ENCODE peak calls at places on chromosome 20, in seven cellular contexts. One of them, this sample, is unnamed.
A peak's percentile ranks its signal among the peaks of the same experiment; 100 is the strongest.

GRCh38 chr20:23141450-23142161 is 55.5 kb upstream of the CD93 start:
- DNase-seq in A549: no peak
- DNase-seq in stomach: no peak
- DNase-seq in uterus: no peak
- DNase-seq in suprapubic skin: peak; percentile 23
- DNase-seq in adrenal gland: peak; percentile 54
- DNase-seq in gastrocnemius medialis: no peak
- DNase-seq in this sample: no peak

GRCh38 chr20:52948491-52948890 is 23.7 kb upstream of the TSHZ2 start:
- DNase-seq in A549: no peak
- DNase-seq in stomach: no peak
- DNase-seq in uterus: no peak
- DNase-seq in suprapubic skin: no peak
- DNase-seq in adrenal gland: no peak
- DNase-seq in gastrocnemius medialis: no peak
- DNase-seq in this sample: no peak

GRCh38 chr20:19880256-19881079 is 122.4 kb downstream of the RIN2 start:
- DNase-seq in A549: peak; percentile 97
- DNase-seq in stomach: no peak
- DNase-seq in uterus: no peak
- DNase-seq in suprapubic skin: no peak
- DNase-seq in adrenal gland: no peak
- DNase-seq in gastrocnemius medialis: no peak
- DNase-seq in this sample: no peak

GRCh38 chr20:58852559-58853271 is at the start of gene GNAS:
- DNase-seq in A549: peak; percentile 62
- DNase-seq in stomach: no peak
- DNase-seq in uterus: peak; percentile 42
- DNase-seq in suprapubic skin: no peak
- DNase-seq in adrenal gland: peak; percentile 40
- DNase-seq in gastrocnemius medialis: no peak
- DNase-seq in this sample: no peak

GRCh38 chr20:47274449-47275108 is 81.9 kb downstream of the ZMYND8 start:
- DNase-seq in A549: peak; percentile 87
- DNase-seq in stomach: no peak
- DNase-seq in uterus: no peak
- DNase-seq in suprapubic skin: no peak
- DNase-seq in adrenal gland: no peak
- DNase-seq in gastrocnemius medialis: no peak
- DNase-seq in this sample: peak; percentile 53

GRCh38 chr20:9342651-9343050 is 171.7 kb upstream of the LAMP5 start:
- DNase-seq in A549: no peak
- DNase-seq in stomach: no peak
- DNase-seq in uterus: no peak
- DNase-seq in suprapubic skin: no peak
- DNase-seq in adrenal gland: no peak
- DNase-seq in gastrocnemius medialis: no peak
- DNase-seq in this sample: no peak

GRCh38 chr20:62066339-62066982 is 780 bp upstream of the TAF4 start:
- DNase-seq in A549: peak; percentile 61
- DNase-seq in stomach: peak; percentile 57
- DNase-seq in uterus: peak; percentile 39
- DNase-seq in suprapubic skin: no peak
- DNase-seq in adrenal gland: peak; percentile 60
- DNase-seq in gastrocnemius medialis: no peak
- DNase-seq in this sample: peak; percentile 91

GRCh38 chr20:46934746-46935283 is 40.2 kb downstream of the EYA2 start:
- DNase-seq in A549: no peak
- DNase-seq in stomach: no peak
- DNase-seq in uterus: no peak
- DNase-seq in suprapubic skin: no peak
- DNase-seq in adrenal gland: no peak
- DNase-seq in gastrocnemius medialis: no peak
- DNase-seq in this sample: peak; percentile 40

GRCh38 chr20:634526-634925 is 18.5 kb downstream of the SRXN1 start:
- DNase-seq in A549: no peak
- DNase-seq in stomach: no peak
- DNase-seq in uterus: no peak
- DNase-seq in suprapubic skin: no peak
- DNase-seq in adrenal gland: no peak
- DNase-seq in gastrocnemius medialis: no peak
- DNase-seq in this sample: no peak

GRCh38 chr20:63940071-63940471 is 16.1 kb downstream of the UCKL1 start:
- DNase-seq in A549: no peak
- DNase-seq in stomach: no peak
- DNase-seq in uterus: no peak
- DNase-seq in suprapubic skin: no peak
- DNase-seq in adrenal gland: no peak
- DNase-seq in gastrocnemius medialis: no peak
- DNase-seq in this sample: no peak

GRCh38 chr20:22729180-22729579 is 144.8 kb upstream of the FOXA2 start:
- DNase-seq in A549: peak; percentile 36
- DNase-seq in stomach: no peak
- DNase-seq in uterus: no peak
- DNase-seq in suprapubic skin: no peak
- DNase-seq in adrenal gland: no peak
- DNase-seq in gastrocnemius medialis: no peak
- DNase-seq in this sample: no peak

GRCh38 chr20:43666376-43667328 is at the start of gene MYBL2:
- DNase-seq in A549: peak; percentile 70
- DNase-seq in stomach: peak; percentile 66
- DNase-seq in uterus: no peak
- DNase-seq in suprapubic skin: no peak
- DNase-seq in adrenal gland: peak; percentile 40
- DNase-seq in gastrocnemius medialis: no peak
- DNase-seq in this sample: no peak

DNA sequence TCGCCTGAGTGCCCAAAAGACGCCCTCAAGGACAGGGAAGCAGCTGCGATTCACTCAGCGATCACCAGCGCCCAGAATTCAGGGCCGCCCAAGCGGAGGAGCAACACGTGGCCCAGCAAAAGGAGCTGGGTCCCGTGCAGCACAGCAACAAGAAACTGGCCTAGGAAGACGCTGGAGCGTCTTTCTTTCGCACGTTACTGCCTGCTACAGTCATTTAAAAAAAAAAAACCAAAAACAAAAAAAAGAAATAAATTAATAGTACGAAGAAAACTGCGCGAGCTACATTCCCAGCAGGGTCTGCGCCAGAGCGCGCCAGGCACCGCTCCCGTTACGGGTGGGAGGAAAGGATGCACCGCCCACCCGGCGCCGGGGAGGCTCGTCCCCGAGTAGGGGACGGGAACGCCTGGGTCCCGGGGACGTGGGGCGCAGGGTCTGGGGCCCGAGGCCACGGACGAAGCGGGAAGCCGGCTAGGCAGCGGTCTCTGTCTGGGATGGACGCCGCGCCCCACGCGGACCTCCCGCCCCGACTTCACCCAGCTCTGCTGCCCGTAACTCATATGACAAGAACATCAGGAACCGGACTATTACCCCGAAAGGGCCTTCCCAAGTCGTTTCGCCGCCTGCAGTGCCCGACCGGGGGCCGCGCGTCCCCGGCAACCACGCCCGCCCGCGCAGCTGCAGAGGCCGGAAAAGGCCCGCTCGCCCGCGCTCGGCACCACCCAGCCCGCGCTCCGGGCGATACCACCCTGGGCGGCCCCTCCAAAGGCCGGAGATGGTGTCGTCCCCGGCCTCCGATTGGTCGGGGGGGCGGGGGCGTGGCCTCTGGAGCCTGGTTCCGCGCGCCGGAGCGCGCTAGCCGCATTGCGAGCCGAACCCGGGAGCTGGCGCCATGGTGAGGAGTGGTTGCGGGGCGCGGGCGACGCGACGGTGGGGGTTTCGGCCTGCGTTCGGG is at the start of gene NOP56:
- DNase-seq in A549: peak; percentile 97
- DNase-seq in stomach: peak; percentile 92
- DNase-seq in uterus: peak; percentile 87
- DNase-seq in suprapubic skin: peak; percentile 91
- DNase-seq in adrenal gland: peak; percentile 93
- DNase-seq in gastrocnemius medialis: peak; percentile 81
- DNase-seq in this sample: peak; percentile 86
- TF ChIP-seq POLR2A in A549: peak; percentile 99
- TF ChIP-seq POLR2A in stomach: no peak
- TF ChIP-seq POLR2A in uterus: peak; percentile 84
- TF ChIP-seq POLR2A in suprapubic skin: peak; percentile 38
- TF ChIP-seq POLR2A in adrenal gland: peak; percentile 94
- TF ChIP-seq POLR2A in gastrocnemius medialis: peak; percentile 84
- TF ChIP-seq POLR2A in this sample: no peak

GRCh38 chr20:44714102-44714700 is 968 bp upstream of the CCN5 start:
- DNase-seq in A549: no peak
- DNase-seq in stomach: peak; percentile 44
- DNase-seq in uterus: no peak
- DNase-seq in suprapubic skin: no peak
- DNase-seq in adrenal gland: no peak
- DNase-seq in gastrocnemius medialis: peak; percentile 65
- DNase-seq in this sample: no peak

GRCh38 chr20:44717986-44718385 is 2.8 kb downstream of the CCN5 start:
- DNase-seq in A549: peak; percentile 55
- DNase-seq in stomach: no peak
- DNase-seq in uterus: no peak
- DNase-seq in suprapubic skin: no peak
- DNase-seq in adrenal gland: no peak
- DNase-seq in gastrocnemius medialis: no peak
- DNase-seq in this sample: no peak

GRCh38 chr20:44714701-44715494 is at the start of gene CCN5:
- DNase-seq in A549: peak; percentile 79
- DNase-seq in stomach: peak; percentile 93
- DNase-seq in uterus: peak; percentile 74
- DNase-seq in suprapubic skin: peak; percentile 94
- DNase-seq in adrenal gland: peak; percentile 85
- DNase-seq in gastrocnemius medialis: peak; percentile 73
- DNase-seq in this sample: peak; percentile 83

GRCh38 chr20:44716309-44717106 is 1.3 kb downstream of the CCN5 start:
- DNase-seq in A549: no peak
- DNase-seq in stomach: no peak
- DNase-seq in uterus: no peak
- DNase-seq in suprapubic skin: no peak
- DNase-seq in adrenal gland: no peak
- DNase-seq in gastrocnemius medialis: no peak
- DNase-seq in this sample: no peak

DNA sequence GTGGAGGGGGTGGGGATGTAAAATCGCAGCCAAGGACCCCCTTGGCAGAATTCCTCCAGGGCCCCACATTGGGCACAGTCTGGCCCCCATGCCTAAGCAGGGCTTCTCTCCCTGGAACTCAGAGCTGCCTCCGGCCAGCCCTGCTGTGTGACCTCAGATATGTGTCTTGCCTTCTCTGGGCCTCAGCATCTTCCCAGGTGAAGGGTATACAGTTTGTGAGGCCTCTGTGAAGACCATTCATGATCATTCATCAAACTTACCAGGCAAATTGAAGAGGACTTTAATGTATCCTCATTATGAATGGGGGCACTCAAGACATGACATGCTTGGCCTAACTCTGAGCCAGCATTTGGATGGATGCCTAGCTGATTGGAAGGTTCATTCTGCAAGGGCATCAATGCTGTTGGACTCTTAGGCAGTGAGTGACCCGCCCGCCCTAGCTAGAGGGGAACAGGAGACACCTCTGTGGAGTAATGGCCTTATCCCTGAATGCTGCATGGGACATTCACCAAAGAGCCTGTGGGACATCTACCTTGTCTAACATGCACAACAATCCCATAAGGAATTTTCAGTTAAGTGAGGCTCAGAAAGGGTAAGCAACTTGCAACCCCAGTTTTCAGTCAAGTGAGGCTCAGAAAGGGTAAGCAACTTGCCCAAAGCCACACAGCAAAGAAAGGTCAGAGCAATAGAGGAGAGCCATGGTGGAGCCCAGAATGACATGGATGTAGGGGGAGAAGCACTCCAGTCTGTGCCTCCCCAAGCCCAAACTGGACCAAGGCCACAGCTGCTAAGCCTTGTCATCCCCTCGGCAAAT is 533 bp downstream of the CCN5 start:
- DNase-seq in A549: no peak
- DNase-seq in stomach: no peak
- DNase-seq in uterus: no peak
- DNase-seq in suprapubic skin: no peak
- DNase-seq in adrenal gland: no peak
- DNase-seq in gastrocnemius medialis: no peak
- DNase-seq in this sample: no peak
- H3K4me3 ChIP-seq in A549: peak overlapping the region; percentile 18
- H3K4me3 ChIP-seq in stomach: no peak overlapping the region
- H3K4me3 ChIP-seq in uterus: peak overlapping the region; percentile 15
- H3K4me3 ChIP-seq in suprapubic skin: peak overlapping the region; percentile 49
- H3K4me3 ChIP-seq in adrenal gland: peak overlapping the region; percentile 4
- H3K4me3 ChIP-seq in gastrocnemius medialis: peak overlapping the region; percentile 31
- H3K4me3 ChIP-seq in this sample: peak overlapping the region; percentile 33

GRCh38 chr20:49501917-49502316 is 19.4 kb upstream of the KCNB1 start:
- DNase-seq in A549: peak; percentile 60
- DNase-seq in stomach: no peak
- DNase-seq in uterus: no peak
- DNase-seq in suprapubic skin: no peak
- DNase-seq in adrenal gland: no peak
- DNase-seq in gastrocnemius medialis: no peak
- DNase-seq in this sample: no peak

GRCh38 chr20:49508435-49509199 is 26.1 kb upstream of the KCNB1 start:
- DNase-seq in A549: peak; percentile 52
- DNase-seq in stomach: no peak
- DNase-seq in uterus: no peak
- DNase-seq in suprapubic skin: no peak
- DNase-seq in adrenal gland: no peak
- DNase-seq in gastrocnemius medialis: no peak
- DNase-seq in this sample: no peak

GRCh38 chr20:49507741-49508434 is 25.4 kb upstream of the KCNB1 start:
- DNase-seq in A549: no peak
- DNase-seq in stomach: no peak
- DNase-seq in uterus: no peak
- DNase-seq in suprapubic skin: no peak
- DNase-seq in adrenal gland: no peak
- DNase-seq in gastrocnemius medialis: peak; percentile 76
- DNase-seq in this sample: no peak

GRCh38 chr20:49510562-49511117 is 28.2 kb upstream of the KCNB1 start:
- DNase-seq in A549: no peak
- DNase-seq in stomach: no peak
- DNase-seq in uterus: peak; percentile 91
- DNase-seq in suprapubic skin: peak; percentile 88
- DNase-seq in adrenal gland: no peak
- DNase-seq in gastrocnemius medialis: peak; percentile 64
- DNase-seq in this sample: peak; percentile 92

GRCh38 chr20:49505518-49505917 is 23.1 kb upstream of the KCNB1 start:
- DNase-seq in A549: no peak
- DNase-seq in stomach: no peak
- DNase-seq in uterus: peak; percentile 58
- DNase-seq in suprapubic skin: no peak
- DNase-seq in adrenal gland: peak; percentile 35
- DNase-seq in gastrocnemius medialis: no peak
- DNase-seq in this sample: no peak
- TF ChIP-seq POLR2A in A549: no peak
- TF ChIP-seq POLR2A in stomach: no peak
- TF ChIP-seq POLR2A in uterus: no peak
- TF ChIP-seq POLR2A in suprapubic skin: no peak
- TF ChIP-seq POLR2A in adrenal gland: no peak
- TF ChIP-seq POLR2A in gastrocnemius medialis: no peak
- TF ChIP-seq POLR2A in this sample: no peak

DNA sequence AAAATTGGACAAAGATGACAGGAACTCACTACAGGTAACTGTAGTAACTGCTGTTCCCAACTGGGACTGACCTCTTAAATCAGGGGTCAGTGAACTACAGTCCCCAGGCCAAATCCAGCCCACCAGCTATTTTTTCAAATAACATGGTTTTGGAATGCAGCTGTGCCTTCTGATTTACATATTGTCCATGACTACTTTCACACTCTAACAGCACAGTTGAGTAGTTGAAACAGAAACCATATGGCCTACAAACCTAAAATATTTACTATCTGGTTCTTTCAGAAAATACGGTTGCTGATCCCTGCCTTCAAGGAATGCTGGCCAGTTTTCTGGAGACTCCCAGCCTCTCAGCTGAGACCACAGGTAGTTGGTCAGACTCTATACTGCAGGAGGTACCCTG is 196.9 kb upstream of the PRND start:
- DNase-seq in A549: no peak
- DNase-seq in stomach: no peak
- DNase-seq in uterus: no peak
- DNase-seq in suprapubic skin: no peak
- DNase-seq in adrenal gland: no peak
- DNase-seq in gastrocnemius medialis: no peak
- DNase-seq in this sample: no peak
- H3K4me3 ChIP-seq in A549: no peak overlapping the region
- H3K4me3 ChIP-seq in stomach: no peak overlapping the region
- H3K4me3 ChIP-seq in uterus: no peak overlapping the region
- H3K4me3 ChIP-seq in suprapubic skin: no peak overlapping the region
- H3K4me3 ChIP-seq in adrenal gland: no peak overlapping the region
- H3K4me3 ChIP-seq in gastrocnemius medialis: no peak overlapping the region
- H3K4me3 ChIP-seq in this sample: no peak overlapping the region

This sample was measured in lower leg skin.